ENCODE peak calls at places on chromosome 18, in four cellular contexts. One of them, this sample, is unnamed.

GRCh38 chr18:76398899-76399612 is 96.0 kb downstream of the ZNF516 start:
- DNase-seq in IMR-90: peak
- DNase-seq in neuronal stem cell: peak
- DNase-seq in H9: peak
- DNase-seq in this sample: peak

GRCh38 chr18:79393626-79394401 is 1.9 kb upstream of the NFATC1 start:
- DNase-seq in IMR-90: peak
- DNase-seq in neuronal stem cell: no peak
- DNase-seq in H9: peak
- DNase-seq in this sample: peak

GRCh38 chr18:45481846-45482245 is 133.4 kb upstream of the SLC14A2 start:
- DNase-seq in IMR-90: no peak
- DNase-seq in neuronal stem cell: no peak
- DNase-seq in H9: no peak
- DNase-seq in this sample: no peak

GRCh38 chr18:24071779-24072178 is 57.2 kb downstream of the TTC39C start:
- DNase-seq in IMR-90: no peak
- DNase-seq in neuronal stem cell: no peak
- DNase-seq in H9: no peak
- DNase-seq in this sample: no peak

GRCh38 chr18:13608791-13609552 is 117.4 kb downstream of the FAM210A start:
- DNase-seq in IMR-90: no peak
- DNase-seq in neuronal stem cell: no peak
- DNase-seq in H9: no peak
- DNase-seq in this sample: no peak

GRCh38 chr18:34773961-34774754 is 64.1 kb downstream of the DTNA start:
- DNase-seq in IMR-90: peak
- DNase-seq in neuronal stem cell: no peak
- DNase-seq in H9: no peak
- DNase-seq in this sample: peak

GRCh38 chr18:41875094-41875780 is 79.8 kb upstream of the PIK3C3 start:
- DNase-seq in IMR-90: peak
- DNase-seq in neuronal stem cell: no peak
- DNase-seq in H9: no peak
- DNase-seq in this sample: peak

GRCh38 chr18:58362027-58362575 is 266.8 kb downstream of the ALPK2 start:
- DNase-seq in IMR-90: peak
- DNase-seq in neuronal stem cell: no peak
- DNase-seq in H9: no peak
- DNase-seq in this sample: peak

GRCh38 chr18:9868857-9869712 is 16.7 kb upstream of the TXNDC2 start:
- DNase-seq in IMR-90: no peak
- DNase-seq in neuronal stem cell: no peak
- DNase-seq in H9: no peak
- DNase-seq in this sample: peak

GRCh38 chr18:63808125-63808524 is 32.9 kb downstream of the SERPINB7 start:
- DNase-seq in IMR-90: no peak
- DNase-seq in neuronal stem cell: no peak
- DNase-seq in H9: no peak
- DNase-seq in this sample: no peak

GRCh38 chr18:8538935-8539334 is 70.3 kb upstream of the RAB12 start:
- DNase-seq in IMR-90: no peak
- DNase-seq in neuronal stem cell: no peak
- DNase-seq in H9: no peak
- DNase-seq in this sample: no peak

GRCh38 chr18:58091099-58091611 is 47.1 kb downstream of the NEDD4L start:
- DNase-seq in IMR-90: no peak
- DNase-seq in neuronal stem cell: no peak
- DNase-seq in H9: no peak
- DNase-seq in this sample: no peak

GRCh38 chr18:31707815-31708214 is 23.4 kb upstream of the B4GALT6 start:
- DNase-seq in IMR-90: no peak
- DNase-seq in neuronal stem cell: no peak
- DNase-seq in H9: no peak
- DNase-seq in this sample: no peak

GRCh38 chr18:12079504-12080237 is 14.0 kb upstream of the ANKRD62 start:
- DNase-seq in IMR-90: peak
- DNase-seq in neuronal stem cell: no peak
- DNase-seq in H9: no peak
- DNase-seq in this sample: no peak

GRCh38 chr18:67531929-67532328 is 15.4 kb upstream of the DSEL start:
- DNase-seq in IMR-90: peak
- DNase-seq in neuronal stem cell: no peak
- DNase-seq in H9: no peak
- DNase-seq in this sample: no peak

GRCh38 chr18:12911025-12911927 is 27.2 kb upstream of the PTPN2 start:
- DNase-seq in IMR-90: no peak
- DNase-seq in neuronal stem cell: no peak
- DNase-seq in H9: peak
- DNase-seq in this sample: no peak

GRCh38 chr18:33269223-33269622 is 171.3 kb downstream of the CCDC178 start:
- DNase-seq in IMR-90: no peak
- DNase-seq in neuronal stem cell: no peak
- DNase-seq in H9: no peak
- DNase-seq in this sample: no peak

GRCh38 chr18:39326772-39327171 is 1761.2 kb upstream of the CELF4 start:
- DNase-seq in IMR-90: no peak
- DNase-seq in neuronal stem cell: no peak
- DNase-seq in H9: no peak
- DNase-seq in this sample: no peak

DNA sequence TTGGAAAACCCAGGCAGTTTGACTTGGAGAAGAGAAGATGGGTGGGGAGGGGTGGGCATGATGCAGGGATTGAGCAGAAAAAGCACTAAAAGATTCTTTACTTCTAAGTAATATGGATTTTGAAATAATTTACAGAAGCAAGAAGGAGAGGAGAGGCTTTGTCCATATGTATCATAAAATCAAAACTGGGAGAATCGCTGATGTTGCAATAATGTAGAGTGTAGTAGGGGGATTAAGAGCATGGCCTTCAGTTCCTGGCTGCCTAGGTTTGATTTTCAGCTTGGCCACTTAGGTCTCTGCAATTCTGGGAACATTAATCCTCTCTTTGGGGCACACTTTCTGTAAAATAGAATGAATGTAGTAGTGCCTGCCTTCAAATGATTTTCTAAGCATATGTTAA is 1760.4 kb upstream of the CELF4 start:
- DNase-seq in IMR-90: no peak
- DNase-seq in neuronal stem cell: no peak
- DNase-seq in H9: no peak
- DNase-seq in this sample: no peak
- H3K23ac ChIP-seq in IMR-90: no peak
- H3K23ac ChIP-seq in neuronal stem cell: no peak
- H3K23ac ChIP-seq in H9: no peak
- H3K23ac ChIP-seq in this sample: no peak

GRCh38 chr18:48977914-48978313 is 27.1 kb upstream of the SMAD7 start:
- DNase-seq in IMR-90: no peak
- DNase-seq in neuronal stem cell: no peak
- DNase-seq in H9: no peak
- DNase-seq in this sample: no peak

GRCh38 chr18:48975817-48976649 is 25.3 kb upstream of the SMAD7 start:
- DNase-seq in IMR-90: peak
- DNase-seq in neuronal stem cell: peak
- DNase-seq in H9: no peak
- DNase-seq in this sample: peak

GRCh38 chr18:48982269-48982668 is 31.5 kb upstream of the SMAD7 start:
- DNase-seq in IMR-90: no peak
- DNase-seq in neuronal stem cell: no peak
- DNase-seq in H9: no peak
- DNase-seq in this sample: no peak

GRCh38 chr18:48983793-48984437 is 33.1 kb upstream of the SMAD7 start:
- DNase-seq in IMR-90: peak
- DNase-seq in neuronal stem cell: no peak
- DNase-seq in H9: peak
- DNase-seq in this sample: peak

DNA sequence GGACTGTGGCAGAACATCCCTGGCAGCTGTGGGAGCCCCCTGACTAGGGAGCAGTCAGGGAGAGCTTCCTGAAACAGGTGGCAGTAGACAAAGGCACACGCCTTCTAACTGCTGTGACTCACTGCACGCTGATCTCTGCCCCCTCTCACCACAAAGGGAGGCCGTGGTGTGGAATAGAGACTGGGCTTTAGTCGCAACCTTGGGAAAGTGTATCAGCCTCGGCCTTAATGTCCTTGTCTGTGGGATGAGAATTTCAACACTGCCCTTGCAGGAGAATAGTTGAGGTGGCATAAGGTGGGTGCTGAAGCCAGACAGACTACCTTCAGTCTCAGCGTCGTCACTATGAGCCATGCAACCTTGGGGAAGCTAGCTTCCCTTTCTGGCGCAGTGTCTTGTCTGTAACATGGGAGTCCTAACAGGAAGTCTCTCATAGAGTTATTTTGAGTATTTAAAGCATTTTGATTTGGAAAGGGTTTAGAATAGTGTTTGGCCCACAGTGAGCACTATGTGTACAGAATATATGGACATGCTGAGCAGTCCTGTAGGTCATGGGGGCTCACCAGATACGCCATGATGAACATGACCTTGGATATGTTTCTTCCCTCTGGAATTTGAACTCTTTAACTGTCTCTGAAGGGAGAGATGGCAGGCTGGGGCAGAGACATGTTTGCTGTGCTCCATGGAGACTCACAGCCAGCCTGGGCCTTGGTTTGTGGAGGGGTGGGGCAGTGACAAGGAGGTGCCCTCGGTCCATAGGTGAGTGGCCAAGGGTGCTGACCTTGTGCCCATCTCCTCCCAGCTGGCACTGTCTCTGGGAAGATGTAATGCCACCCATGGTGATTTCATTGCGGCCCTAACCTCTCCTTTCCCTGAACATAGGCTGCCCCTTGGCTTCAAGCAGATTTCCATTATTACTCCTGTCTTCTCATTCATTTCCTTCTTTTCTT is 29.5 kb upstream of the SMAD7 start:
- DNase-seq in IMR-90: peak
- DNase-seq in neuronal stem cell: no peak
- DNase-seq in H9: peak
- DNase-seq in this sample: peak
- H2BK120ac ChIP-seq in IMR-90: peak
- H2BK120ac ChIP-seq in neuronal stem cell: no peak
- H2BK120ac ChIP-seq in H9: no peak
- H2BK120ac ChIP-seq in this sample: no peak

GRCh38 chr18:26780520-26781325 is 84.8 kb downstream of the AQP4 start:
- DNase-seq in IMR-90: no peak
- DNase-seq in neuronal stem cell: no peak
- DNase-seq in H9: no peak
- DNase-seq in this sample: no peak
- H4K91ac ChIP-seq in IMR-90: no peak
- H4K91ac ChIP-seq in neuronal stem cell: no peak
- H4K91ac ChIP-seq in H9: no peak
- H4K91ac ChIP-seq in this sample: no peak

GRCh38 chr18:28837100-28837499 is 660.2 kb upstream of the CDH2 start:
- DNase-seq in IMR-90: no peak
- DNase-seq in neuronal stem cell: no peak
- DNase-seq in H9: no peak
- DNase-seq in this sample: no peak
- H3K23ac ChIP-seq in IMR-90: no peak
- H3K23ac ChIP-seq in neuronal stem cell: no peak
- H3K23ac ChIP-seq in H9: no peak
- H3K23ac ChIP-seq in this sample: no peak

GRCh38 chr18:5585653-5586052 is 41.9 kb upstream of the EPB41L3 start:
- DNase-seq in IMR-90: no peak
- DNase-seq in neuronal stem cell: no peak
- DNase-seq in H9: peak
- DNase-seq in this sample: no peak
- H2BK120ac ChIP-seq in IMR-90: no peak
- H2BK120ac ChIP-seq in neuronal stem cell: no peak
- H2BK120ac ChIP-seq in H9: no peak
- H2BK120ac ChIP-seq in this sample: no peak

DNA sequence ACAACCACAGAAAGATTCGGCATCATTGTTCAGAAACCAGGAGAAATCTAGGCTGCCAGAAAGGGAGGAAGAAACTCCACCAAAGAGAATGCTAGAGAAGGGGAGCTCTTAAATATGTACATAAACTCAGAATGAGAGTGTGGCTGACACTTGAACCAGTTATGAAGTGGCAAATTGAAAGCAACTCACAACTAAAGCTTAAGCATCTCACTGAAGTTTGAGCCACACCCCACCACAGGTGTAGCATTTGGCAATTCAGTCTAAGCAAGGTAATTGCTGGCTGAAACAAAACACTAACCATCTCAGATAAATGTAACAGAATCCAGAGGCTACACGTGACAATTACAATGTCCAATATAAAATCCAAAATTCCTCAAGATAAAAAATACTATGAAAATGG is 168.4 kb downstream of the DOK6 start:
- DNase-seq in IMR-90: no peak
- DNase-seq in neuronal stem cell: no peak
- DNase-seq in H9: no peak
- DNase-seq in this sample: no peak
- H4K91ac ChIP-seq in IMR-90: no peak
- H4K91ac ChIP-seq in neuronal stem cell: no peak
- H4K91ac ChIP-seq in H9: no peak
- H4K91ac ChIP-seq in this sample: no peak

GRCh38 chr18:49021433-49022129 is 70.8 kb upstream of the SMAD7 start:
- DNase-seq in IMR-90: peak
- DNase-seq in neuronal stem cell: no peak
- DNase-seq in H9: peak
- DNase-seq in this sample: peak
- H3K23ac ChIP-seq in IMR-90: no peak
- H3K23ac ChIP-seq in neuronal stem cell: peak
- H3K23ac ChIP-seq in H9: no peak
- H3K23ac ChIP-seq in this sample: no peak

GRCh38 chr18:2306641-2307040 is 264.7 kb downstream of the METTL4 start:
- DNase-seq in IMR-90: no peak
- DNase-seq in neuronal stem cell: no peak
- DNase-seq in H9: no peak
- DNase-seq in this sample: no peak
- H2BK120ac ChIP-seq in IMR-90: no peak
- H2BK120ac ChIP-seq in neuronal stem cell: no peak
- H2BK120ac ChIP-seq in H9: no peak
- H2BK120ac ChIP-seq in this sample: no peak

GRCh38 chr18:3448845-3449701 is 899 bp upstream of the TGIF1 start:
- DNase-seq in IMR-90: peak
- DNase-seq in neuronal stem cell: peak
- DNase-seq in H9: peak
- DNase-seq in this sample: peak
- H4K91ac ChIP-seq in IMR-90: peak
- H4K91ac ChIP-seq in neuronal stem cell: no peak
- H4K91ac ChIP-seq in H9: no peak
- H4K91ac ChIP-seq in this sample: peak

This sample was measured in mesenchymal stem cell.